ENCODE peak calls at places on chromosomes 2 and 18, in four cellular contexts. One of them, this sample, is unnamed.

GRCh38 chr2:170277943-170278342 is 100.0 kb downstream of the MYO3B start:
- DNase-seq in progenitor cell of endocrine pancreas: no peak
- DNase-seq in choroid plexus epithelial cell: no peak
- DNase-seq in lower lobe of right lung: no peak
- DNase-seq in this sample: no peak

GRCh38 chr18:69635482-69635881 is 234.8 kb downstream of the DOK6 start:
- DNase-seq in choroid plexus epithelial cell: no peak
- DNase-seq in progenitor cell of endocrine pancreas: no peak
- DNase-seq in lower lobe of right lung: no peak
- DNase-seq in this sample: no peak

GRCh38 chr18:35389095-35389618 is 12.0 kb upstream of the ZNF396 start:
- DNase-seq in choroid plexus epithelial cell: peak; percentile 72
- DNase-seq in lower lobe of right lung: no peak
- DNase-seq in progenitor cell of endocrine pancreas: no peak
- DNase-seq in this sample: no peak

GRCh38 chr2:144357623-144358400 is 162.1 kb downstream of the ZEB2 start:
- DNase-seq in lower lobe of right lung: no peak
- DNase-seq in progenitor cell of endocrine pancreas: no peak
- DNase-seq in choroid plexus epithelial cell: peak; percentile 98
- DNase-seq in this sample: peak; percentile 62

GRCh38 chr2:158321264-158321663 is 135.3 kb downstream of the CCDC148 start:
- DNase-seq in progenitor cell of endocrine pancreas: no peak
- DNase-seq in choroid plexus epithelial cell: peak; percentile 70
- DNase-seq in lower lobe of right lung: no peak
- DNase-seq in this sample: no peak

GRCh38 chr2:215442392-215442787 is 6.5 kb upstream of the FN1 start:
- DNase-seq in progenitor cell of endocrine pancreas: no peak
- DNase-seq in choroid plexus epithelial cell: no peak
- DNase-seq in lower lobe of right lung: no peak
- DNase-seq in this sample: no peak

GRCh38 chr18:6729247-6730091 is at the start of gene ARHGAP28:
- DNase-seq in lower lobe of right lung: peak; percentile 87
- DNase-seq in progenitor cell of endocrine pancreas: peak; percentile 84
- DNase-seq in choroid plexus epithelial cell: peak; percentile 91
- DNase-seq in this sample: peak; percentile 50

GRCh38 chr2:188971316-188971930 is 2.8 kb upstream of the COL3A1 start:
- DNase-seq in choroid plexus epithelial cell: no peak
- DNase-seq in lower lobe of right lung: no peak
- DNase-seq in progenitor cell of endocrine pancreas: no peak
- DNase-seq in this sample: no peak

GRCh38 chr2:128380061-128380889 is 61.6 kb upstream of the HS6ST1 start:
- DNase-seq in progenitor cell of endocrine pancreas: no peak
- DNase-seq in choroid plexus epithelial cell: no peak
- DNase-seq in lower lobe of right lung: peak; percentile 49
- DNase-seq in this sample: no peak

GRCh38 chr2:179264238-179265081 is at the start of gene SESTD1:
- DNase-seq in choroid plexus epithelial cell: peak; percentile 34
- DNase-seq in lower lobe of right lung: peak; percentile 87
- DNase-seq in progenitor cell of endocrine pancreas: peak; percentile 69
- DNase-seq in this sample: peak; percentile 78

GRCh38 chr2:144798019-144798418 is 278.1 kb upstream of the ZEB2 start:
- DNase-seq in choroid plexus epithelial cell: no peak
- DNase-seq in progenitor cell of endocrine pancreas: no peak
- DNase-seq in lower lobe of right lung: no peak
- DNase-seq in this sample: no peak

GRCh38 chr2:144320491-144320890 is 199.4 kb downstream of the ZEB2 start:
- DNase-seq in lower lobe of right lung: no peak
- DNase-seq in choroid plexus epithelial cell: peak; percentile 20
- DNase-seq in progenitor cell of endocrine pancreas: no peak
- DNase-seq in this sample: no peak

GRCh38 chr2:29259221-29259620 is 144.0 kb downstream of the CLIP4 start:
- DNase-seq in choroid plexus epithelial cell: peak; percentile 34
- DNase-seq in lower lobe of right lung: no peak
- DNase-seq in progenitor cell of endocrine pancreas: no peak
- DNase-seq in this sample: no peak

GRCh38 chr2:43184339-43184895 is 42.0 kb downstream of the ZFP36L2 start:
- DNase-seq in choroid plexus epithelial cell: peak; percentile 68
- DNase-seq in lower lobe of right lung: no peak
- DNase-seq in progenitor cell of endocrine pancreas: no peak
- DNase-seq in this sample: no peak

GRCh38 chr18:75244336-75244735 is 33.7 kb downstream of the TSHZ1 start:
- DNase-seq in lower lobe of right lung: no peak
- DNase-seq in choroid plexus epithelial cell: no peak
- DNase-seq in progenitor cell of endocrine pancreas: no peak
- DNase-seq in this sample: no peak

GRCh38 chr2:235283246-235283645 is 210.6 kb upstream of the AGAP1 start:
- DNase-seq in choroid plexus epithelial cell: no peak
- DNase-seq in progenitor cell of endocrine pancreas: no peak
- DNase-seq in lower lobe of right lung: no peak
- DNase-seq in this sample: no peak

GRCh38 chr2:126731353-126731752 is 75.4 kb downstream of the GYPC start:
- DNase-seq in lower lobe of right lung: no peak
- DNase-seq in progenitor cell of endocrine pancreas: no peak
- DNase-seq in choroid plexus epithelial cell: no peak
- DNase-seq in this sample: no peak

DNA sequence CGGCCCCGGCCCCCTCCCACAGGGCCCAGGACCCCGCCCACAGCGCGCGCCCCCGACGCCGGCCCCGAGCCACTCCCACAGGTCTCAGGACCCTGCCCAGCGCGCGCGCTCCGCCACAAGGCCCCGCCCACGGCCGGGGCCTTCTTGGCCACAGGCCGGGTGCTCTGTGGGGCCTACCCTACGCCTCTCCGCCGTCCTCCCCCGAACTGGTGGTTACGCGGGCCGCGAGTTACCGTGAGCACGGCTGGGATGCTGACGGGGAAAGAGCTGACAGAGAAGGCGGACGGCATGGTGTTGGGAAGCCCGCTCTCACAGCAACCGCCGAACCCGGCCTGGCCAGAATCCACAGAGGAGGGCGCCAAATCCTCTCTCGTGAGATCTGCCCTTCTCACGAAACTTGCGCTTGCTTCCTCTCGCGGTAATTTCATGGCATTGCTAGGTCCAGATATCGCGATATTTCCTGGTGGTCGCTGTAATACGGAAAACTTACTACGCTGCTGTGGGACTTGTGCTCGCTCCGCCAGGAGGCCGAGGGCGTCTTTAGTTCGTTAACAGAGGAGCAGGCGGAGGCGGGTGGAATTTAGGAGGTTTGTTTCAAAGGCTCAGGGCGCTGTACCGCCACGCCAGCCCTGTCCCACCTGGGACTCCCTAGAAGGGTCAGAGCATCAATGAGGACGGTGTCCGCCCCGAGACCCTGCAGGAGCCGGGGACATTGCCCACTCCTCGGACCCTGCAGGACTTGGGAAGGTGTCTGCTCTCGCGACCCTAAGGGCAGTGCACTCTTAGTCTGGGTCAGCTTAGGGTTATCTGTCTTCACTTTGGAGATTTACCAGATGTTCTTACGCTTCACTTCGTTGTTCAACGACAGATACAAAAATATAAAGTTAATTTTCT is at the start of gene TMEM18:
- DNase-seq in progenitor cell of endocrine pancreas: no peak
- DNase-seq in lower lobe of right lung: peak; percentile 89
- DNase-seq in choroid plexus epithelial cell: peak; percentile 100
- DNase-seq in this sample: peak; percentile 98
- TF ChIP-seq CTCF in progenitor cell of endocrine pancreas: peak; percentile 45
- TF ChIP-seq CTCF in lower lobe of right lung: peak; percentile 41
- TF ChIP-seq CTCF in choroid plexus epithelial cell: peak; percentile 44
- TF ChIP-seq CTCF in this sample: peak; percentile 41

DNA sequence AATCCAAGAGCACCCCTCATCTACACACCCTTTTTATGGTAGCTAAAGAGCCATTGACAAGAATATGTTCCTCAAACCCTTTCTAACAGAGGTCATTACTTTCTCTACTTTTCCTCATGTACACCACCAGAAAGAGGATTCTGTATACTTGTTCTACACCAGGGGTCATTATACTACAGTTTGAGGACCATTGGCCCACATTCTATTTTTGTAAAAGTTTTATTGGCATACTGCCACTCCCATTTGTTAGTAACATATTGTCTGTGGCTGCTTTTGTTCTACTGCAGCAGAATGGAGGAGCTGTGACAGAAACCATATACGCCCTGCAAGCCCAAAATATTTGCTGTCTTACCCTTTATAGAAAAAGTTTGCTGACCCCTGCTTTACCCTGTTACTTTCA is 14.3 kb downstream of the HTR2B start:
- DNase-seq in progenitor cell of endocrine pancreas: no peak
- DNase-seq in choroid plexus epithelial cell: peak; percentile 82
- DNase-seq in lower lobe of right lung: no peak
- DNase-seq in this sample: no peak
- TF ChIP-seq CTCF in progenitor cell of endocrine pancreas: no peak
- TF ChIP-seq CTCF in choroid plexus epithelial cell: peak; percentile 47
- TF ChIP-seq CTCF in lower lobe of right lung: no peak
- TF ChIP-seq CTCF in this sample: peak; percentile 16

GRCh38 chr18:50790956-50791355 is 28.9 kb downstream of the MRO start:
- DNase-seq in lower lobe of right lung: no peak
- DNase-seq in choroid plexus epithelial cell: no peak
- DNase-seq in progenitor cell of endocrine pancreas: no peak
- DNase-seq in this sample: no peak

GRCh38 chr18:50793641-50794565 is 25.9 kb downstream of the MRO start:
- DNase-seq in progenitor cell of endocrine pancreas: no peak
- DNase-seq in lower lobe of right lung: no peak
- DNase-seq in choroid plexus epithelial cell: no peak
- DNase-seq in this sample: no peak

GRCh38 chr18:50788284-50788683 is 31.5 kb downstream of the MRO start:
- DNase-seq in progenitor cell of endocrine pancreas: no peak
- DNase-seq in choroid plexus epithelial cell: no peak
- DNase-seq in lower lobe of right lung: no peak
- DNase-seq in this sample: no peak

GRCh38 chr18:50792885-50793284 is 26.9 kb downstream of the MRO start:
- DNase-seq in progenitor cell of endocrine pancreas: no peak
- DNase-seq in choroid plexus epithelial cell: no peak
- DNase-seq in lower lobe of right lung: no peak
- DNase-seq in this sample: no peak

DNA sequence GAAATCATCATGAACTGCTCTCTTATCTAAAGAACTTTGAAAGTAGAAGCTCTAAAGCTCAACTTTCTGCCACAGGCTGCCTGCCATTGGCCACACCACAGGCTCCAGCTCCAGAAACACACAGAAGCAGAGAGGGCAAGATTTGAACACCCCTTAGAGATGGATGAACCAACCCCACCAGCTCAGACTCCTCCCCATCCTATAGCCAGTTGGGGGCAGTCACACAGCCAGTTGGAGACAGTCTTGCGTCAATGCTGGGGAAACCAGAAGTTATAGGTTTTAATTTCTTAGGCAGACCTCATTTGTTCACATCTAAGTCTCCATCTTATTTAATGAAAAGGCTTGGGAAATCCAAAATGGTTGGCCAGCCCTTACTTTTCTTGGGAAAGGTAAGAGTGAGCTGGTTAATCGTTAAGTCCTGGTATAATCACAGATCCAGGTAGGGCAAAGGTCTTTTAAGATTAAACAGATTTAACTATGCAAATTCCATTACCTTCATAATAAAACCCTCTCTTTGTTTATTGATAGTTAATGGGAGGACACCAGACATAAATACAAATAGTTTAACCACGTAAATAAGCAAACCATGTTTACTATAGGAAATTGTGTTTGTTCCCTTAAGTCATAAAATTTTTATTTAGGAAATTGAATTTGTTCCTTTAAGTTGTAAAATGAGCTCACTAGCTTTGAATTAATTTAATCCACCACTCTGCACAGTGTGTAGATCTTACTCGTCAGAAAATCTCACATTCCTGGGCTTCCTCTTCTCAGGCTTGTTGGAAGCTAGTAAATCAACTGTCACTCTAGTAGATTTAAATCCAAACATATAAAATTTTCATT is 28.0 kb downstream of the MRO start:
- DNase-seq in choroid plexus epithelial cell: no peak
- DNase-seq in lower lobe of right lung: no peak
- DNase-seq in progenitor cell of endocrine pancreas: no peak
- DNase-seq in this sample: no peak
- TF ChIP-seq CTCF in choroid plexus epithelial cell: no peak
- TF ChIP-seq CTCF in lower lobe of right lung: no peak
- TF ChIP-seq CTCF in progenitor cell of endocrine pancreas: no peak
- TF ChIP-seq CTCF in this sample: no peak

GRCh38 chr2:23566236-23567142 is 181.5 kb downstream of the KLHL29 start:
- DNase-seq in choroid plexus epithelial cell: peak; percentile 39
- DNase-seq in lower lobe of right lung: no peak
- DNase-seq in progenitor cell of endocrine pancreas: no peak
- DNase-seq in this sample: peak; percentile 64
- TF ChIP-seq CTCF in choroid plexus epithelial cell: peak; percentile 66
- TF ChIP-seq CTCF in lower lobe of right lung: peak; percentile 28
- TF ChIP-seq CTCF in progenitor cell of endocrine pancreas: peak; percentile 49
- TF ChIP-seq CTCF in this sample: peak; percentile 41

This sample was measured in GM13977.